ENCODE peak calls at places on chromosomes 11 and 22, in nine cellular contexts. J is cardiac muscle cell, P is tibial artery, U is mucosa of descending colon, E is adrenal gland, N is right atrium auricular region, V is ovary, F is coronary artery, A is endothelial cell. Y is an unnamed sample.

GRCh38 chr22:25347752-25348102 is 128.3 kb downstream of the CRYBB2 start:
- DNase-seq in J (no peak), P (no peak), U (no peak), E (no peak), N (no peak), V (no peak), F (no peak), A (no peak), Y (no peak)

GRCh38 chr11:10930961-10931760 is 73.3 kb upstream of the ZBED5 start:
- DNase-seq in J (peak), P (peak), U (peak), E (peak), N (peak), V (peak), F (peak), A (peak), Y (peak)

GRCh38 chr11:127859941-127860354 is 727.4 kb downstream of the ETS1 start:
- DNase-seq in J (no peak), P (no peak), U (peak), E (no peak), N (no peak), V (no peak), F (no peak), A (no peak), Y (no peak)

GRCh38 chr11:115170133-115170815 is 333.9 kb downstream of the CADM1 start:
- DNase-seq in J (peak), P (no peak), U (peak), E (peak), N (no peak), V (no peak), F (no peak), A (peak), Y (peak)

GRCh38 chr22:37843746-37844089 is 416 bp downstream of the ANKRD54 start:
- DNase-seq in J (no peak), P (peak), U (peak), E (peak), N (no peak), V (peak), F (no peak), A (peak), Y (peak)

GRCh38 chr22:43262990-43263644 is 76.2 kb upstream of the TTLL12 start:
- DNase-seq in J (no peak), P (no peak), U (peak), E (no peak), N (no peak), V (peak), F (no peak), A (peak), Y (peak)

GRCh38 chr22:29587938-29588699 is 7.2 kb upstream of the NIPSNAP1 start:
- DNase-seq in J (no peak), P (no peak), U (no peak), E (peak), N (no peak), V (no peak), F (no peak), A (no peak), Y (peak)

GRCh38 chr11:105109353-105109752 is 30.2 kb downstream of the CARD18 start:
- DNase-seq in J (no peak), P (no peak), U (no peak), E (no peak), N (no peak), V (no peak), F (no peak), A (no peak), Y (no peak)

DNA sequence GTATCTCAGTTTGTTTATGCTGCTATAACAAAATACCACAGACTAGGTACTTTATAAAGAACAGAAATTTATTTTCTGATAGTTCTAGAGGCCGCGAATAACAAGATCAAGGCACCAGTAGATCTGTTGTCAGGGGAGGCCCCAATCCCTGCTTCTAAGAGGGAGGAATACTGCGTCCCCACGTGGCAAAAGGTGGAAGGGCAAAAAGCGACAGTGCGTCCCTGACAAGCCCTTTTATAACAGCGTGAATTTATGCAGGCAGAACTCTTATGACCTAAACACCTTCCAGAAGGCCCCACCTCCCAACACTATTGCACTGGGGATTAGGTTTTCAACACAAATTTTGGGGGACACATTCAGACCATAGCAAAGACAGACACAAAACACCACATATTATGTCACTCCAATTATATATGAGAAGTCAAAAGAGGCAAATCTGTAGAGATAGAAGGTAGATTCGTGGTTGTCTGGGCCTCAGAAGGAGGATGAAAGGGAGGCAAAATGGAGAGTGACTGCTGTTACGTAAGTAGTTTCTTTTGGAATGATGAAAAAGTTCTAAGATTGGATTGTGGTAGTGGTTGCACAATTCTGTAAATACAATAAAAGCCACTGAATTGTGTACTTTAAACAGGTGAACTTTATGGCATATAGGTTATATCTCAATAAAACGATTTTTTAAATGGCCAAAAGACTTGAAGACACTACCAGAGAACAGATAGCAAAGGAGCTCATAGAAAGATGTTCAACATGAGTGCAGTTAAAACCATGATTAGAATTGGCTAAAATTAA is 30.1 kb upstream of the TNRC6B start:
- DNase-seq in J (no peak), P (no peak), U (no peak), E (no peak), N (no peak), V (no peak), F (no peak), A (peak), Y (no peak)
- TF ChIP-seq CTCF in J (no peak), P (no peak), U (no peak), E (no peak), N (no peak), V (no peak), F (no peak), A (no peak), Y (no peak)

DNA sequence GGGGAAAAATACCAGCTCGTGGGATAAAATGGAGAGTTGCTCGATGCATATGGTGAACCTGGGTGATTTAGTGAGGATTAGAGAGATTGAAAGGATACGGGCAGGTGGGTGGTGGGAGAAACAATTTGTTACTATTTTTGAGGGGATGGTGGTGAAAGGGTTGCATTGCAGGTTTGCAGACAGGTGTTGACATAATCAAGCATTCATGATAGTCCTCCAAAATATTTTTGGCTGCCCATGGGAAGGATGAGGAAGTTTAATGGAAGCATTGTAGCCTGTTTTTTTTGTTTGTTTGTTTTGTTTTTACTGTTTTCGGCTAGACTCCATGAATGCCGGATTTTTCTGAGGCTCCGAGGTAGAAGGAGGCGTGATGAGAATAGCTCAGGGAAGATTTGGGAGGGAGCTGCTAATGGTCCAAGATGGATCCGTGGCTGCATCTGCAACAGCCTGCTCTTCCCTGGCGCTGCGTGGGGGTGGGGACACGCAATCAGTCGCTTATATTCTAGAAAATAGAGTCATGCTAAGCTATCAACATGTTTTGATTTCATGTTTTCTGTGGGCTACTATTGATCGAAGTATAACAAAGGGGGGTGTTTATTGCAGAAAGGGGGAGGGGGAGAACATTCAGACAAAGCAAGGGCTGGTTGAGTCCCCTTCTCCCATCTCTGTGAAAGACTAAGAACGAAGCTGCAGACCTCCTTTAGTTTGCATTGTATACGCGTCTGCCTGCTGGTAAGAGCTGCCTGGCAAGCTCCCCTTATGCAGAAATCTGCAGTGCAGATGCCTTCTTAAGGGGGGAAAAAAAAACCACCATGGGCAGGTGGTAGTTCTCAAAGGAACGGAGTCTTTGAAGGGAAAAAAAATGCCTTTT is 980 bp downstream of the RTN3 start:
- DNase-seq in J (peak), P (peak), U (peak), E (no peak), N (no peak), V (peak), F (no peak), A (no peak), Y (peak)
- TF ChIP-seq CTCF in J (no peak), P (peak), U (no peak), E (peak), N (no peak), V (no peak), F (no peak), A (peak), Y (peak)

DNA sequence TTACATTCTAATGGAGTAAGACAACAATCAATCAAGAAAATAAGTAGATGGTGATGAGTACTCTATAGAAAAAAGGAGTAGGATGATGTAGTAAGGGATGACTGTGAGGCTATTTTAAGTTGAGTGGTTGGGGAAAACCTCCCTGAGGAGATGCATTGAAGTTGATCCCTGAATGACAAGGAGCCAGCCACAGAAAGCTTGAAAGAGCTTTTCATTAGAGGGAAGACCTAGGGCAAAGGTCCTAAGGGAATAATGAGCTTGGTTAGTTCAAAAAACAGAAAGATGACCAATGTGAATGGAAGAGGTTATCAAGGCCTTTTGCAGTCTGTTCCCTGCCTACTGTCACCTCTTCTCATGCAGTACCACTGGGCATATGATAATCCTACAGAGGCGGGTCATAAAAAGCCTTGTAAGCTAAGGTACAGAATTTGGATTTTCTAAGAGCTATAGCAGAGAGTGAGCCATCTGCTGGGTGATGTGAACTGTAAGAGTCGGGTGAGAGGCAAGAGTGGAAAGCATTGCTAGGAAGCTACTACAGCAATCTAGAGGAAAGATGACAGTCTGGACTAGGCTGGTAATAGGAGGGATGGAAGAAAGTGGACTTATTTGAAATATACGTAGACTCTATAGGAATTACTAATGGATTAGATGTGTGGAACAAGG is 3.1 kb downstream of the PPP2R1B start:
- DNase-seq in J (no peak), P (no peak), U (no peak), E (no peak), N (no peak), V (no peak), F (no peak), A (no peak), Y (no peak)
- TF ChIP-seq CTCF in J (peak), P (no peak), U (no peak), E (no peak), N (no peak), V (no peak), F (no peak), A (no peak), Y (no peak)

GRCh38 chr11:85187992-85188391 is 439.2 kb downstream of the DLG2 start:
- DNase-seq in J (no peak), P (no peak), U (no peak), E (no peak), N (no peak), V (no peak), F (no peak), A (no peak), Y (no peak)

GRCh38 chr11:85180528-85180927 is 446.6 kb downstream of the DLG2 start:
- DNase-seq in J (no peak), P (no peak), U (no peak), E (no peak), N (no peak), V (no peak), F (no peak), A (no peak), Y (no peak)

DNA sequence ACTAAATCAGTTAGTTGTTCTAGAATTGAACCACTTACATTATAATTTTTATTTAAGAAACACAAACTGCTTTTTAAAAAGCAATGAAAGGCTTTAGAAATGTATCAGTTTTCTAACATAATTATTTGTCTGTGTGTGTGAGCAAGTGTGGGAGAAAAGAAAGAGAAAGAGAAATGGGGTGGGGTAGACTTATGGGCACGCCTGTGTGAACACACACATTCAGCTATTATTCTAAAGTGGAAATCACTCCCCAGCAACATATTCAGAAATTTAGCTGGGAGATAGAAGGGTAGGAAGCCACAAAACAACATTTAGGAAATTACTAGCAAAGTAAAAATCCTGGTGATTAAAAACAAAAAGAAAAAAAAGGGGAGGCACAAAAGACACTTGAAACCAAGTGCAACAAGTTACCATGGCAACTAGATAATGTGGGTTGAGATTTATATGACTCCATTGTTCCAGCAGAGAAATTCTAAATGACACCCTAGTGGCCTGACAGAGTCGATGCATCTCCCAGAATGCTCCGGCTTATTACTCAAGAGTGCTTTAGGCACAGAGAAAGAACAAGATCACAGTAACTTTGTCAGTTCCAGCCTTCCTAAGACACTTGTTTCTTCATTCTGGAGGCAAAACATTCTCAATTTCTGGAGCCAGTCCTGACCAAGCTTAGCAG is 444.6 kb downstream of the DLG2 start:
- DNase-seq in J (peak), P (no peak), U (peak), E (peak), N (no peak), V (no peak), F (no peak), A (peak), Y (peak)
- TF ChIP-seq CTCF in J (no peak), P (no peak), U (no peak), E (peak), N (no peak), V (no peak), F (no peak), A (peak), Y (peak)

DNA sequence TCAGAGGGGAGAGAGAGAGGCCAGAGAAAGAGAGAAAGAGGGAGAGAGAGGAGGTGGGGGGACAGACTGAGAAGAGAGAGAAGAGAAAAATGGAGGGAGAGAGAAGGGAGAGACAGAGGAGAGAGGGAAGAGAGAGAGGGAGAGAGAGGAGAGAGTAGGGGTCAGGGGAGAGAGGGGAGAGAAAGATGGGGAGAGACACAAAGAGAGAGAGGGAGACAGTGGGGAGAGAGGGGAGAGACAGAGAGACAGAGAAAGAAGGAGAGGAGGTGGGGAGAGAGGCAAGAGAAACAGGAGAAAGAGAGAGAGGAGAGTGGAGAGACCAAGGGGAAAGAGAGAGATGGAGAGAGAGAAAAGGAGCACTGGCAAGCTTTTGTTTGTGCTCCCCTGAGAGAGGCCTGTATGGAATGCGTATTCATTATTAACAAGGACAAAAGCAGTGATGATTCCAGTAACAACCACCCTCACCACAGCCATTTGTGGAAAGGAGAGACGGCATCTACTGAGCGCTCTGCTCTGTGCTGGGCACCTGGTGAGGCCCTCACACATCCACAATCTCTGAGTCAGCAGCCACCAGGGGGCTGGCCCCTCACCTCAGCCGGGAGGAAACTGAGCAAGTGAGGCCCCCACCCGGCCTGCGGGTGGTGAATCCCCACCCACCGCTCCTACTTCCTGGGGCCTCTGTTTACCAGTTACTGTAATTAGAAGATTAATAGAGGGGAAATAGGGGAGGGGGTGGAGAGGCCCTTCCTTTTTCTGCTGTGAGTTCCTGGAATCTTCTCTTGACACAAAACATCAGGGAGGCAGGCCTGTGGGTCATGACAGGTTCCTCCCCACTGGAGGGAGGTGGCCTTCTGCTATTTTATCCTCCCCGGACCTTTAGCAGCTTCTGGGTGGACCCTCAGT is 14.7 kb upstream of the MIAT start:
- DNase-seq in J (no peak), P (no peak), U (peak), E (no peak), N (no peak), V (no peak), F (no peak), A (peak), Y (no peak)
- TF ChIP-seq CTCF in J (peak), P (no peak), U (no peak), E (no peak), N (no peak), V (no peak), F (no peak), A (no peak), Y (no peak)

DNA sequence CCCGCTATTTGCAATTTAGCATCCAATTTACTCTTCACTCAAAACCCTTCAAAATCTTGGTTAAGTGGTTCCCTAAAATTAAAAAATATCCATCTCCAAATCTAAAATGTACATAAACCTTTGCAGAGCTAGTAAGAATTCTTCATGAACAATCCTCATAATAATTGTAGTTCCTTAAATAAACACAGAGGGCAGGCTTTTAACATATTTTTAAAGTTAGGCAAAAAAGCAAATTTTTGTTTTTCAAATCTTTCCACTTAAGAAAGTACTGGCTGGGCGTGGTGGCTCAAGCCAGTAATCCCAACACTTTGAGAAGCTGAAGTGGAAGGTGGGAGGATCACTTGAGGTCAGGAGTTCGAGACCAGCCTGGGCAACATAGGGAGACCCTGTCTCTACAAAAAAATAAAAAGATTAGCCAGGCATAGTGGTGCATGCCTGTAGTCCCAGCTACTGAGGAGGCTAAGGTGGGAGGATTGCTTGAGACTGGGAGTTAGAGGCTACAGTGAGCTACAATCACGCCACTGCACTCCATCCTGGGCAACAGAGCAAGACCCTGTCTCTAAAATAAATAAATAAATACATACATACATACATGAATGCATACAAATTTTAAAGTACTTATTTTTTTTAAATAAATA is 25.1 kb upstream of the PLAAT3 start:
- DNase-seq in J (no peak), P (peak), U (no peak), E (no peak), N (no peak), V (no peak), F (no peak), A (no peak), Y (no peak)
- TF ChIP-seq CTCF in J (peak), P (peak), U (no peak), E (peak), N (no peak), V (no peak), F (peak), A (peak), Y (peak)

GRCh38 chr11:20880094-20880493 is 210.7 kb downstream of the NELL1 start:
- DNase-seq in J (no peak), P (no peak), U (no peak), E (no peak), N (no peak), V (no peak), F (no peak), A (no peak), Y (no peak)

GRCh38 chr11:20876738-20877137 is 207.4 kb downstream of the NELL1 start:
- DNase-seq in J (no peak), P (no peak), U (no peak), E (no peak), N (no peak), V (no peak), F (no peak), A (no peak), Y (no peak)

GRCh38 chr11:20873054-20873453 is 203.7 kb downstream of the NELL1 start:
- DNase-seq in J (peak), P (no peak), U (peak), E (no peak), N (no peak), V (no peak), F (no peak), A (peak), Y (no peak)

DNA sequence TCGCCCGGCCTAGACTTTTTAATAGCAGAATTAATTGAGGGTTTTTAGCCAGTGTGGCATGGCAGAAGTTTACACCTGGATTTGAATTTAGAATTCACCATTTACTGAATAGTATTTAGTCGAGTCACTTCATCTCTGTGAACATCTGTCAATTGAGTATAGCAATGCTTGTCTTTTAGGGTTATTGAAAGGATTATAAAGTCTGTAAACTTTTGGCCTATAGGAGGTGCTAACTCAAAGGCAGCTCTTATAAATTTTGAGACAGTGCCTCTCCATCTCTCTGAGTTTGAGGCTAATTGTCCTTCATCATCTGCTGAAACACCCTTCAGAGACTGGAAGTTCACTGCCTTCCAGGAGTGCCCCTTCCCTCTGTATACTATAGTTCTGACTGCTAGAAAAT is 205.0 kb downstream of the NELL1 start:
- DNase-seq in J (no peak), P (no peak), U (no peak), E (no peak), N (no peak), V (no peak), F (no peak), A (no peak), Y (no peak)
- TF ChIP-seq CTCF in J (no peak), P (no peak), U (no peak), E (no peak), N (no peak), V (no peak), F (no peak), A (peak), Y (no peak)

Y was measured in Calu3.